ENCODE peak calls at places on chromosome 5, in six cellular contexts. P, L, B, Z, U and X are unnamed samples.

GRCh38 chr5:14665110-14665822 is 748 bp downstream of the OTULIN start:
- DNase-seq in P (peak; percentile 56), L (no peak), B (peak; percentile 34), Z (no peak), U (no peak), X (no peak)

GRCh38 chr5:163005949-163006348 is 431.4 kb upstream of the CCNG1 start:
- DNase-seq in P (no peak), L (no peak), B (no peak), Z (no peak), U (no peak), X (no peak)

GRCh38 chr5:122937914-122938313 is 92.5 kb downstream of the SNX24 start:
- DNase-seq in P (peak; percentile 51), L (no peak), B (no peak), Z (no peak), U (no peak), X (no peak)

GRCh38 chr5:7753596-7753995 is 97.3 kb downstream of the CFAP90 start:
- DNase-seq in P (no peak), L (no peak), B (peak; percentile 13), Z (no peak), U (no peak), X (no peak)

GRCh38 chr5:609506-609905 is 2.6 kb upstream of the CEP72 start:
- DNase-seq in P (peak; percentile 27), L (no peak), B (no peak), Z (no peak), U (no peak), X (no peak)

GRCh38 chr5:78647838-78648358 is 674 bp downstream of the LHFPL2 start:
- DNase-seq in P (peak; percentile 48), L (peak; percentile 22), B (peak; percentile 2), Z (peak; percentile 57), U (peak; percentile 49), X (no peak)

GRCh38 chr5:141234109-141234508 is 11.0 kb downstream of the PCDHB14 start:
- DNase-seq in P (no peak), L (no peak), B (no peak), Z (peak; percentile 12), U (no peak), X (no peak)

GRCh38 chr5:66710557-66710956 is 114.4 kb downstream of the MAST4 start:
- DNase-seq in P (peak; percentile 74), L (no peak), B (no peak), Z (peak; percentile 80), U (no peak), X (no peak)

GRCh38 chr5:180119031-180119885 is 47.7 kb upstream of the RNF130 start:
- DNase-seq in P (peak; percentile 20), L (no peak), B (no peak), Z (no peak), U (no peak), X (no peak)

GRCh38 chr5:32285489-32286138 is 27.1 kb downstream of the MTMR12 start:
- DNase-seq in P (no peak), L (no peak), B (no peak), Z (no peak), U (no peak), X (no peak)

GRCh38 chr5:119951330-119951934 is 322.1 kb downstream of the FAM170A start:
- DNase-seq in P (no peak), L (no peak), B (no peak), Z (no peak), U (no peak), X (no peak)

GRCh38 chr5:149608936-149609502 is 27.7 kb downstream of the ARHGEF37 start:
- DNase-seq in P (no peak), L (no peak), B (no peak), Z (no peak), U (no peak), X (no peak)

GRCh38 chr5:172587061-172587405 is 54.0 kb upstream of the NEURL1B start:
- DNase-seq in P (no peak), L (no peak), B (no peak), Z (no peak), U (no peak), X (no peak)

GRCh38 chr5:145945620-145946111 is 9.3 kb downstream of the SH3RF2 start:
- DNase-seq in P (no peak), L (no peak), B (no peak), Z (no peak), U (no peak), X (no peak)
- TF ChIP-seq CTCF in P (no peak), L (no peak), B (no peak), Z (no peak), U (no peak), X (no peak)

GRCh38 chr5:138352722-138353549 is 451 bp downstream of the KDM3B start:
- DNase-seq in P (peak; percentile 76), L (peak; percentile 28), B (peak; percentile 62), Z (no peak), U (peak; percentile 65), X (no peak)
- TF ChIP-seq CTCF in P (no peak), L (no peak), B (no peak), Z (no peak), U (no peak), X (peak; percentile 29)

GRCh38 chr5:161190778-161191177 is 338.8 kb upstream of the ATP10B start:
- DNase-seq in P (no peak), L (no peak), B (no peak), Z (no peak), U (no peak), X (no peak)
- TF ChIP-seq CTCF in P (no peak), L (no peak), B (no peak), Z (no peak), U (no peak), X (no peak)

GRCh38 chr5:82494942-82495341 is 216.8 kb upstream of the RPS23 start:
- DNase-seq in P (no peak), L (no peak), B (no peak), Z (peak; percentile 14), U (no peak), X (no peak)
- TF ChIP-seq CTCF in P (peak; percentile 27), L (no peak), B (no peak), Z (peak; percentile 23), U (no peak), X (peak; percentile 4)

DNA sequence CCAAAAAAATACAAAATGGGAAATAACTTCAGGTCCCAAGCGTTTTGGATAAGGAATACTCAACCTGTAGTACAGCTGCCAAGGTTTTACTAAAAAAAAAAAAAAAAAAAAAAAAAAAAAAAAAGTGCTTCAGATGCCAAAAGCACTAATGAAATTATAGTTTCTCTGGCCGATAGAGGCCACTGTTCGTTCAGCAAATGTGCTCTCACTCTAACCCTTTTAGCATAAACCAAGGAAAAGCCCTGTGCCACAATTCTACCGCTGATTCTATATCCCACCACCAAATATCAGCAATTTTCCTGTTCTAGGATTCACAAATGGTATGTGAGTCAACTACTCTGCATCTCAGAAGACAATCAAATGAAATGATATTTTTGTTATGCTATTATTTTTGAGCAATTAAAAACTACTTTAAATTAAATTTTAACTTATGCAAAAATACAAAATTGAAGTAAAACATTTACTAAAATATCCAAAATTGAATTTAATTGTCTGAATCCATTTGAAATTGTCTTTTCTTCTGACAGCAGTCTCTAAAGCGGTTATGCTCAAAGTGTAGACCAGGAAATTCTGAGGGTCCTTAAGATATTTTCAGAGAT is 79.8 kb downstream of the RICTOR start:
- DNase-seq in P (no peak), L (no peak), B (peak; percentile 36), Z (peak; percentile 84), U (peak; percentile 30), X (no peak)
- TF ChIP-seq CTCF in P (peak; percentile 46), L (peak; percentile 33), B (no peak), Z (peak; percentile 60), U (peak; percentile 14), X (peak; percentile 54)

GRCh38 chr5:127867006-127867788 is 164.0 kb downstream of the CCDC192 start:
- DNase-seq in P (no peak), L (no peak), B (no peak), Z (no peak), U (no peak), X (no peak)

GRCh38 chr5:127864511-127864910 is 161.3 kb downstream of the CCDC192 start:
- DNase-seq in P (no peak), L (no peak), B (no peak), Z (no peak), U (no peak), X (no peak)

GRCh38 chr5:127863610-127864395 is 160.6 kb downstream of the CCDC192 start:
- DNase-seq in P (no peak), L (no peak), B (no peak), Z (peak; percentile 49), U (no peak), X (no peak)

GRCh38 chr5:127863161-127863560 is 160.0 kb downstream of the CCDC192 start:
- DNase-seq in P (no peak), L (no peak), B (no peak), Z (no peak), U (no peak), X (no peak)

DNA sequence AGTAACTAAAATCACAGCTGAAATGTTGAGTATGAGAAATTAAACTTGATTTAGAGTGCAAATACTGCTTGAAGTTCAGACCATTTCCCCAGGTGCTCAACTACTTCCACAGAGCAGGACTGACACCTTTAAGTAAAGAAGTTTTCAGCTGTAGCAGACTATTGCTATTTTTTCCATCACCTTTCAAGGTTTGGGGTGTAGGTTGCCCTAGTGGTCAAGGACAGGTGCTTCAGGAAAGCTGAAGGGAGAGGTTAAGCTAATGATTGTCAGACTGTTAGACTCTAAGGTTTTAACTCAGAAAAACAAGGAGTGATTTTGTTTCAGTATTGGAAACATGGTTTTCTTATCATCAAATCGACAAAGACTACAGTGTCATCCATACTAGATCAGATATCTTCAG is 162.1 kb downstream of the CCDC192 start:
- DNase-seq in P (no peak), L (no peak), B (no peak), Z (no peak), U (no peak), X (no peak)
- TF ChIP-seq CTCF in P (no peak), L (no peak), B (no peak), Z (no peak), U (no peak), X (no peak)

DNA sequence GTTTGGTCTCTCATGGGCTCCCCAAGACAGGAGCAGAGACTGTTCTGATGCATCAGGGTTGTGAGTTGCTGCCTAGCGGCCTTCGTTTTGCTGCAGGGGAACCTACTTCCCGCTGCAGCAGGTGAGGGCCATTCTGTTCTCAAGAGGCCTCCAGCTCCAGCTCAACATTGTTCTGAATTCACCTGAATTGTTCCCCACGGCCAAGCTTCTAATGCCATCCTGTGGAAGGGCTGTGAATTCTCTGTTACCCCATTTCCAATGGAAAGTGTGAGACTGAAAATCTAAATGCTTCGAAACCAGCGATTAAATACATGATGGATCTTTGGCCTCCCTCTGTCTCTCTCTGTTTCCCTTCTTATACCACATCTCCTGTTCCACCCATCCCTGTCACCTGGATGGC is 349.1 kb upstream of the DAP start:
- DNase-seq in P (no peak), L (no peak), B (no peak), Z (no peak), U (no peak), X (no peak)
- TF ChIP-seq CTCF in P (no peak), L (no peak), B (no peak), Z (no peak), U (no peak), X (no peak)